ENCODE peak calls at places on chromosomes 12 and 14, in ten cellular contexts. R is lower lobe of right lung, W is GM13976, J is GM06990, N is suprapubic skin, G is GM20000, V is AG10803, D is endothelial cell of umbilical vein, O is A549, Q is mesothelial cell of epicardium. S is an unnamed sample.

GRCh38 chr12:47715393-47715876 is 9.6 kb upstream of the RPAP3 start:
- DNase-seq in N (peak; percentile 90), Q (peak; percentile 74), W (peak; percentile 82), V (peak; percentile 83), R (peak; percentile 81), J (peak; percentile 34), O (peak; percentile 80), D (peak; percentile 70), G (peak; percentile 77), S (peak; percentile 68)

GRCh38 chr12:122090759-122091535 is 12.4 kb downstream of the MLXIP start:
- DNase-seq in N (no peak), J (no peak), D (no peak), V (peak; percentile 96), W (no peak), G (no peak), R (no peak), Q (no peak), O (peak; percentile 86), S (no peak)

GRCh38 chr12:89263153-89263552 is 89.1 kb downstream of the DUSP6 start:
- DNase-seq in G (no peak), J (no peak), V (no peak), Q (no peak), R (no peak), W (no peak), D (no peak), N (no peak), O (no peak), S (no peak)

GRCh38 chr12:106080111-106080732 is 58.5 kb downstream of the NUAK1 start:
- DNase-seq in N (no peak), V (peak; percentile 99), Q (no peak), G (no peak), O (no peak), D (peak; percentile 65), J (no peak), W (no peak), R (no peak), S (no peak)

GRCh38 chr12:64180951-64181350 is 41.1 kb downstream of the KICS2 start:
- DNase-seq in G (no peak), W (no peak), J (no peak), V (peak; percentile 81), Q (no peak), R (no peak), O (peak; percentile 70), D (peak; percentile 69), N (no peak), S (no peak)

GRCh38 chr14:21768116-21768874 is 94.7 kb upstream of the OR4E1 start:
- DNase-seq in Q (no peak), W (no peak), J (no peak), V (no peak), N (no peak), D (peak; percentile 38), O (peak; percentile 26), G (peak; percentile 32), R (no peak), S (no peak)

GRCh38 chr14:23641180-23641914 is 5.2 kb downstream of the DHRS2 start:
- DNase-seq in O (no peak), D (no peak), N (no peak), G (no peak), W (no peak), V (no peak), R (no peak), J (no peak), Q (no peak), S (no peak)

GRCh38 chr12:124044809-124045321 is 71.8 kb downstream of the ZNF664 start:
- DNase-seq in V (no peak), O (no peak), W (no peak), J (no peak), N (no peak), D (no peak), Q (no peak), R (no peak), G (no peak), S (no peak)

GRCh38 chr12:118136559-118137003 is 657 bp downstream of the PEBP1 start:
- DNase-seq in R (peak; percentile 84), W (peak; percentile 74), J (peak; percentile 65), O (peak; percentile 30), Q (peak; percentile 51), V (peak; percentile 45), N (peak; percentile 84), G (peak; percentile 73), D (peak; percentile 45), S (no peak)

GRCh38 chr14:61269321-61270083 is 11.6 kb downstream of the TMEM30B start:
- DNase-seq in G (peak; percentile 78), J (peak; percentile 61), O (peak; percentile 77), V (peak; percentile 50), N (peak; percentile 85), D (peak; percentile 90), Q (peak; percentile 72), R (peak; percentile 72), W (peak; percentile 79), S (peak; percentile 42)

GRCh38 chr14:59848671-59849070 is 21.9 kb downstream of the RTN1 start:
- DNase-seq in W (no peak), R (no peak), Q (no peak), D (no peak), V (no peak), O (no peak), G (no peak), N (no peak), J (no peak), S (no peak)

GRCh38 chr14:44428239-44428924 is 78.7 kb downstream of the FSCB start:
- DNase-seq in J (no peak), V (no peak), G (no peak), R (no peak), Q (no peak), O (no peak), N (no peak), D (no peak), W (no peak), S (no peak)

GRCh38 chr12:54977857-54978256 is 6.7 kb downstream of the TESPA1 start:
- DNase-seq in G (no peak), D (no peak), N (no peak), J (no peak), R (no peak), W (no peak), V (no peak), Q (no peak), O (no peak), S (no peak)

GRCh38 chr12:82182601-82183000 is 175.6 kb downstream of the CCDC59 start:
- DNase-seq in O (no peak), V (peak; percentile 53), D (no peak), W (no peak), N (no peak), G (no peak), R (no peak), Q (no peak), J (no peak), S (no peak)

GRCh38 chr14:96049932-96050331 is 10.8 kb downstream of the C14orf132 start:
- DNase-seq in G (no peak), W (no peak), Q (no peak), R (no peak), V (peak; percentile 12), J (no peak), N (no peak), O (no peak), D (no peak), S (no peak)

GRCh38 chr14:74754899-74755298 is 8.2 kb upstream of the YLPM1 start:
- DNase-seq in V (no peak), N (no peak), R (no peak), Q (no peak), J (no peak), W (no peak), G (no peak), D (no peak), O (no peak), S (no peak)

GRCh38 chr12:69389836-69390235 is 30.3 kb downstream of the YEATS4 start:
- DNase-seq in D (peak; percentile 54), V (peak; percentile 62), W (no peak), G (no peak), R (no peak), N (no peak), O (peak; percentile 31), J (no peak), Q (no peak), S (no peak)

GRCh38 chr14:39229222-39229543 is 4.5 kb upstream of the MIA2 start:
- DNase-seq in Q (no peak), V (peak; percentile 17), R (no peak), J (peak; percentile 18), D (no peak), G (peak; percentile 30), N (no peak), W (no peak), O (no peak), S (no peak)

GRCh38 chr14:67420102-67420739 is 8.3 kb upstream of the PLEK2 start:
- DNase-seq in O (no peak), Q (no peak), V (no peak), R (no peak), D (no peak), G (no peak), W (peak; percentile 44), N (no peak), J (no peak), S (no peak)
- TF ChIP-seq CTCF in O (peak; percentile 50), Q (no peak), V (peak; percentile 37), R (peak; percentile 42), D (no peak), G (peak; percentile 43), W (peak; percentile 50), N (peak; percentile 7), J (peak; percentile 71), S (peak; percentile 64)

DNA sequence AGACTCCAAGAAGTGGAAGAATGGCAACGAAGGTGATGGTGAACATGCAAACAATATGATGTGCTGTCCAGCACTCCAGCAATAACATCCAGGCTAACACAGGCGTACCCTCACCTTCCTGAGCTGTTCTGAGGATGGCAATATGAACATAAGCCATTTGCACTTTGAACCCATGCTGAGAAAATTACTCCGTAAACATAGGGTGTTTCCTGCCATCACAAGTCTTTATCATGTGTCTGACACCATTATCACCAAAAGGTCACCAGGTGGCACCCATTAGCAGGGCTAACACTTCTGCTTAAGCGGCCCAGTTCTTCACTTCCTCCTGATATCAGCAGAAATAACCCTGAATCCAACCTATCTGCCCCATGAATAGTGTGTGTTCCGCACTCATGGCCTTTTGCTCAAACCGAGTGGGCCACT is 482.8 kb downstream of the MED13L start:
- DNase-seq in D (no peak), V (no peak), R (no peak), J (no peak), W (no peak), O (peak; percentile 52), Q (no peak), N (no peak), G (no peak), S (no peak)
- TF ChIP-seq CTCF in D (no peak), V (no peak), R (no peak), J (no peak), W (no peak), O (peak; percentile 26), Q (no peak), N (no peak), G (no peak), S (no peak)

GRCh38 chr12:52976574-52977071 is 27.7 kb downstream of the KRT18 start:
- DNase-seq in G (no peak), W (no peak), J (no peak), N (no peak), D (no peak), O (peak; percentile 60), Q (peak; percentile 51), V (peak; percentile 73), R (no peak), S (no peak)
- TF ChIP-seq CTCF in G (no peak), W (no peak), J (no peak), N (no peak), D (no peak), O (peak; percentile 7), Q (no peak), V (peak; percentile 1), R (no peak), S (no peak)

DNA sequence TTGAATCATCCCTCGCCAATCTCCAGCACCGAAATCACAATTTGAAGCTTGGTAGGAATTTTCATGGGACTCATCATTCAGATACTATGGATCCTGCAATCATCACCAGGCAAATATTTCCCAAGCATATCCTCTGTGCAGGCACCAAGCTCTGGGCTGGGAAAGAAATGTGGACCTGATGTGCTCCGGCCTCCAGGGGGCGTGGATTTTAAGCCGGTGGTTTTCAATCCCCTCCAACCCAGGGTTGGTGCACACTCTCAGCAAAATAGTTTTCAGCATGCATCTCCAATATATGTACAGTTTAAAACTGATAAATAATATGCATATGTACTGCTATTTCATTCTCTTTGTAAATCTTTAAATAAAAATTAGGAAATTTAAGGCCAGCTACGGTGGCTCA is 98.9 kb downstream of the RBM19 start:
- DNase-seq in Q (no peak), N (no peak), O (peak; percentile 27), D (no peak), J (no peak), R (no peak), V (peak; percentile 15), W (no peak), G (no peak), S (no peak)
- TF ChIP-seq CTCF in Q (peak; percentile 50), N (no peak), O (peak; percentile 44), D (peak; percentile 38), J (peak; percentile 26), R (no peak), V (peak; percentile 44), W (no peak), G (no peak), S (no peak)